ENCODE peak calls at places on chromosomes 5 and 9, in five cellular contexts. P, K, I, T and E are unnamed samples.

GRCh38 chr9:37061763-37062162 is 27.7 kb upstream of the PAX5 start:
- DNase-seq in I (no peak), T (no peak), K (no peak), P (no peak), E (no peak)

GRCh38 chr5:170273968-170274710 is 23.4 kb downstream of the LCP2 start:
- DNase-seq in P (peak; percentile 63), K (peak; percentile 46), T (peak; percentile 63), I (peak; percentile 27), E (no peak)

GRCh38 chr5:134524826-134525686 is at the start of gene JADE2:
- DNase-seq in K (peak; percentile 53), I (peak; percentile 78), P (peak; percentile 86), T (peak; percentile 8), E (peak; percentile 51)

GRCh38 chr5:141508808-141509611 is 20.1 kb downstream of the PCDHGC5 start:
- DNase-seq in T (peak; percentile 14), K (no peak), P (peak; percentile 80), I (no peak), E (peak; percentile 59)

GRCh38 chr9:316382-316965 is 101.8 kb downstream of the DOCK8 start:
- DNase-seq in I (no peak), K (no peak), P (no peak), T (no peak), E (no peak)

GRCh38 chr5:54518146-54519082 is 855 bp downstream of the SNX18 start:
- DNase-seq in K (peak; percentile 35), P (peak; percentile 32), I (peak; percentile 28), T (no peak), E (no peak)

GRCh38 chr9:97986466-97986865 is 3.3 kb downstream of the ANP32B start:
- DNase-seq in P (peak; percentile 61), I (no peak), K (no peak), T (no peak), E (no peak)

GRCh38 chr5:73160239-73160671 is 12.7 kb upstream of the TMEM174 start:
- DNase-seq in T (no peak), P (peak; percentile 73), I (no peak), K (peak; percentile 10), E (no peak)

GRCh38 chr5:84343171-84343570 is 41.5 kb downstream of the EDIL3 start:
- DNase-seq in K (no peak), I (no peak), T (no peak), P (no peak), E (no peak)

GRCh38 chr5:153883829-153884228 is 154.9 kb downstream of the FAM114A2 start:
- DNase-seq in T (no peak), K (no peak), P (no peak), I (no peak), E (no peak)

GRCh38 chr9:114385412-114386181 is 2.2 kb downstream of the AKNA start:
- DNase-seq in T (no peak), K (peak; percentile 59), P (peak; percentile 97), I (no peak), E (no peak)

GRCh38 chr9:68843239-68843638 is 138.2 kb downstream of the PIP5K1B start:
- DNase-seq in T (no peak), P (no peak), I (no peak), K (no peak), E (no peak)

GRCh38 chr5:137693307-137693950 is 42.5 kb downstream of the KLHL3 start:
- DNase-seq in P (no peak), K (no peak), I (no peak), T (no peak), E (no peak)

GRCh38 chr5:179288809-179289185 is 56.5 kb downstream of the ADAMTS2 start:
- DNase-seq in T (no peak), K (no peak), P (no peak), I (no peak), E (no peak)

GRCh38 chr9:129866373-129867137 is 31.3 kb downstream of the USP20 start:
- DNase-seq in P (no peak), T (no peak), K (peak; percentile 26), I (no peak), E (no peak)

GRCh38 chr5:2255915-2256645 is 373.4 kb upstream of the IRX4 start:
- DNase-seq in I (no peak), P (no peak), T (no peak), K (no peak), E (no peak)

GRCh38 chr9:101848485-101848919 is 110.1 kb upstream of the GRIN3A start:
- DNase-seq in K (no peak), T (peak; percentile 26), P (peak; percentile 11), I (no peak), E (no peak)

GRCh38 chr5:137192293-137192743 is 306.8 kb downstream of the SPOCK1 start:
- DNase-seq in K (no peak), P (no peak), T (no peak), I (peak; percentile 69), E (no peak)

GRCh38 chr9:128614728-128615127 is 41.9 kb downstream of the DYNC2I2 start:
- DNase-seq in T (no peak), K (no peak), I (no peak), P (no peak), E (no peak)

GRCh38 chr9:133114451-133114885 is 6.6 kb downstream of the RALGDS start:
- DNase-seq in K (no peak), T (no peak), I (no peak), P (no peak), E (no peak)

GRCh38 chr9:129995409-129996160 is 47.4 kb downstream of the FNBP1 start:
- DNase-seq in T (no peak), P (peak; percentile 84), I (no peak), K (no peak), E (no peak)

GRCh38 chr5:122907238-122907637 is 61.8 kb downstream of the SNX24 start:
- DNase-seq in T (no peak), K (no peak), P (no peak), I (peak; percentile 35), E (peak; percentile 21)

GRCh38 chr5:107047048-107047447 is 623.7 kb downstream of the EFNA5 start:
- DNase-seq in K (no peak), T (no peak), I (no peak), P (no peak), E (no peak)

GRCh38 chr9:134411451-134412297 is 85.4 kb downstream of the RXRA start:
- DNase-seq in I (no peak), T (no peak), P (no peak), K (no peak), E (no peak)

GRCh38 chr5:122665087-122665486 is 109.8 kb upstream of the SNX2 start:
- DNase-seq in I (no peak), T (no peak), P (no peak), K (no peak), E (no peak)

GRCh38 chr9:136095495-136096058 is 488 bp upstream of the NACC2 start:
- DNase-seq in P (no peak), K (no peak), T (no peak), I (no peak), E (no peak)

GRCh38 chr5:164317676-164318075 is 812.3 kb downstream of the MAT2B start:
- DNase-seq in I (no peak), P (no peak), K (no peak), T (no peak), E (no peak)

GRCh38 chr9:96512240-96512639 is 62.3 kb downstream of the HABP4 start:
- DNase-seq in K (no peak), I (no peak), P (no peak), T (no peak), E (no peak)

GRCh38 chr5:175748650-175749049 is 90.8 kb downstream of the HRH2 start:
- DNase-seq in I (no peak), T (no peak), P (no peak), K (no peak), E (no peak)

GRCh38 chr9:125486576-125486975 is 220.4 kb downstream of the MAPKAP1 start:
- DNase-seq in K (no peak), P (no peak), I (no peak), T (no peak), E (no peak)

GRCh38 chr9:13447551-13448422 is 168.3 kb upstream of the MPDZ start:
- DNase-seq in P (no peak), I (no peak), T (no peak), K (no peak), E (no peak)

GRCh38 chr9:130780865-130781504 is 54.1 kb upstream of the ABL1 start:
- DNase-seq in K (no peak), I (peak; percentile 62), T (no peak), P (no peak), E (no peak)

GRCh38 chr5:127685662-127686061 is 17.5 kb upstream of the CCDC192 start:
- DNase-seq in P (no peak), T (no peak), I (no peak), K (no peak), E (no peak)

GRCh38 chr9:120735415-120736126 is 21.3 kb upstream of the MEGF9 start:
- DNase-seq in T (no peak), P (no peak), I (no peak), K (no peak), E (no peak)

GRCh38 chr9:117034862-117035261 is 347.8 kb downstream of the TRIM32 start:
- DNase-seq in K (no peak), P (peak; percentile 18), I (no peak), T (no peak), E (no peak)

GRCh38 chr9:126002476-126003350 is 255.5 kb downstream of the PBX3 start:
- DNase-seq in K (no peak), I (no peak), P (no peak), T (no peak), E (no peak)

GRCh38 chr5:147455321-147455720 is 54.5 kb downstream of the DPYSL3 start:
- DNase-seq in P (peak; percentile 30), I (no peak), T (no peak), K (no peak), E (no peak)